ENCODE peak calls at places on chromosomes 6 and 20, in four cellular contexts. One of them, this sample, is unnamed.

GRCh38 chr20:48932375-48932941 is 10.9 kb downstream of the ARFGEF2 start:
- DNase-seq in HepG2: peak
- DNase-seq in GM12878: no peak
- DNase-seq in K562: no peak
- DNase-seq in this sample: no peak

GRCh38 chr6:167819640-167820039 is 7.1 kb upstream of the AFDN start:
- DNase-seq in HepG2: no peak
- DNase-seq in K562: no peak
- DNase-seq in GM12878: no peak
- DNase-seq in this sample: no peak

GRCh38 chr6:31355540-31355988 is 1.4 kb downstream of the HLA-B start:
- DNase-seq in HepG2: no peak
- DNase-seq in K562: no peak
- DNase-seq in GM12878: no peak
- DNase-seq in this sample: no peak

GRCh38 chr20:11136691-11137090 is 462.9 kb upstream of the JAG1 start:
- DNase-seq in K562: no peak
- DNase-seq in GM12878: no peak
- DNase-seq in HepG2: no peak
- DNase-seq in this sample: no peak

GRCh38 chr20:54075322-54075721 is 4.9 kb upstream of the BCAS1 start:
- DNase-seq in GM12878: no peak
- DNase-seq in K562: no peak
- DNase-seq in HepG2: no peak
- DNase-seq in this sample: no peak

GRCh38 chr6:128806274-128806673 is 76.7 kb upstream of the LAMA2 start:
- DNase-seq in GM12878: no peak
- DNase-seq in K562: no peak
- DNase-seq in HepG2: no peak
- DNase-seq in this sample: no peak

GRCh38 chr6:137496392-137496767 is 2.2 kb upstream of the OLIG3 start:
- DNase-seq in HepG2: no peak
- DNase-seq in K562: no peak
- DNase-seq in GM12878: no peak
- DNase-seq in this sample: no peak

GRCh38 chr6:19754686-19755085 is 82.5 kb upstream of the ID4 start:
- DNase-seq in GM12878: no peak
- DNase-seq in HepG2: no peak
- DNase-seq in K562: no peak
- DNase-seq in this sample: no peak

GRCh38 chr20:11057624-11058023 is 383.8 kb upstream of the JAG1 start:
- DNase-seq in K562: no peak
- DNase-seq in GM12878: no peak
- DNase-seq in HepG2: no peak
- DNase-seq in this sample: peak

GRCh38 chr20:61844621-61845020 is 221.1 kb downstream of the TAF4 start:
- DNase-seq in HepG2: no peak
- DNase-seq in GM12878: no peak
- DNase-seq in K562: no peak
- DNase-seq in this sample: no peak

GRCh38 chr6:155418017-155418749 is 37.5 kb downstream of the NOX3 start:
- DNase-seq in K562: no peak
- DNase-seq in GM12878: peak
- DNase-seq in HepG2: no peak
- DNase-seq in this sample: peak
- H3K9ac ChIP-seq in K562: no peak
- H3K9ac ChIP-seq in GM12878: peak
- H3K9ac ChIP-seq in HepG2: no peak
- H3K9ac ChIP-seq in this sample: no peak

DNA sequence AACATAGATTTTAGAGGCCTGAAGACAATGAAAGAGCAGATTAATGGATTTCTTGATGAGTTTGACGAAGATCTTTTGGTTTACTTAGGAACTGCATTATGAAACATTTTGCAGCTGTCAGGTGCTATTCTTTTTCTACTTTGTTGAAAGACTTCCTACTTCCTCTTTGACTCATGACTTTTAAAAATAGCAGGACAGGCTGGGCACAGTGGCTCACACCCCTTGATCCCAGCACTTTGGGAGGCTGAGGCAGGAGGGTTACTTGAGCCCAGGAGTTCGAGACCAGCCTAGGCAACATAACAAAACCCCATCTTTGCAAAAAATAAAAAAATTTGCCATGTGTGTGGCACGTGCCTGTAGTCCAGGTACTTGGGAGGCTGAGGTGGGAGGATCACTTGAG is 52.0 kb downstream of the ITCH start:
- DNase-seq in GM12878: peak
- DNase-seq in K562: no peak
- DNase-seq in HepG2: no peak
- DNase-seq in this sample: peak
- TF ChIP-seq MAX in GM12878: no peak
- TF ChIP-seq MAX in K562: no peak
- TF ChIP-seq MAX in HepG2: no peak
- TF ChIP-seq MAX in this sample: no peak

DNA sequence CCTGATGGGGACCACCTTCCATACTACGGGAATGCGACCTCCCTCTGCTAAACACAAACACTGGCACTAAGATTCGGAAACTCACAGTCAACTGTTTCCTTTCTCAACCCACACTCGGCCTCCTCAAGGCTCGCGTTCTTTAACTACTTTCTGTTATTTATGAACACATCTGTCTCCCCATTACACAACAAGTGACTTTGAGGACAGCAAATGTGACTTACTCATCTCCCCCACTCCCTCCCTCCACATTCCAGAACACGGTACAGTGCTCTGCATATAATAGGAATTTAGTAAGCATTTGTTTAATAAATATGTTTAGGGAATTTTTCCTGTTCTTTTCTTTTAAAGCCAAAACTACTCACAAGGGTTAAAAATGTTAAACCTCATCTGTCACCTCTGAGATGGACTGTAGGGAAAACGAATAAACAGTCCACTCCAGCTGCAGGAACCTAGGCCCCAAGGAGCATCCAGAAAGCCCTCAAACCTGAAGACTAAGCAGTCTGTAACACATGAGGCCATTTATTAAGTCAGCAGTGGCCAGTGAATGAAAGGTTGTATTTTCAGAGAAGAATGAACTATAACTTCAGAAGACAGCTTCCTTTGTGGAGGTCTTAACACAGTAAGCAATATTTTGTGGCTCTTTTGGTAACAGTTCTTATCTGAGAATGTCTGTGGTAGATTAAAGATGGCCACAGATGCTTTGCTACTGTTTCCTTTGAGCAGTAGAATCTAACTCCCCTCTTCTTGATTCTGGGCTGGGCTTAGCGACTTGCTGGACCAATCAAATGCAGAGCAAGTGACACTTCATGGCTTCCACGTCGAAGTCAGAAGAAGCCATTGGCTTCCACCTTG is 209.7 kb upstream of the DTNBP1 start:
- DNase-seq in K562: no peak
- DNase-seq in GM12878: no peak
- DNase-seq in HepG2: no peak
- DNase-seq in this sample: peak
- TF ChIP-seq MYC in K562: no peak
- TF ChIP-seq MYC in GM12878: no peak
- TF ChIP-seq MYC in HepG2: no peak
- TF ChIP-seq MYC in this sample: no peak

GRCh38 chr6:41635365-41635764 is 2.9 kb upstream of the MDFI start:
- DNase-seq in K562: no peak
- DNase-seq in GM12878: no peak
- DNase-seq in HepG2: no peak
- DNase-seq in this sample: no peak

GRCh38 chr6:41638801-41639555 is 710 bp downstream of the MDFI start:
- DNase-seq in K562: no peak
- DNase-seq in GM12878: no peak
- DNase-seq in HepG2: no peak
- DNase-seq in this sample: peak

GRCh38 chr6:41638002-41638800 is at the start of gene MDFI:
- DNase-seq in HepG2: no peak
- DNase-seq in GM12878: no peak
- DNase-seq in K562: no peak
- DNase-seq in this sample: peak

GRCh38 chr6:41636803-41637178 is 1.5 kb upstream of the MDFI start:
- DNase-seq in GM12878: no peak
- DNase-seq in HepG2: no peak
- DNase-seq in K562: no peak
- DNase-seq in this sample: peak

DNA sequence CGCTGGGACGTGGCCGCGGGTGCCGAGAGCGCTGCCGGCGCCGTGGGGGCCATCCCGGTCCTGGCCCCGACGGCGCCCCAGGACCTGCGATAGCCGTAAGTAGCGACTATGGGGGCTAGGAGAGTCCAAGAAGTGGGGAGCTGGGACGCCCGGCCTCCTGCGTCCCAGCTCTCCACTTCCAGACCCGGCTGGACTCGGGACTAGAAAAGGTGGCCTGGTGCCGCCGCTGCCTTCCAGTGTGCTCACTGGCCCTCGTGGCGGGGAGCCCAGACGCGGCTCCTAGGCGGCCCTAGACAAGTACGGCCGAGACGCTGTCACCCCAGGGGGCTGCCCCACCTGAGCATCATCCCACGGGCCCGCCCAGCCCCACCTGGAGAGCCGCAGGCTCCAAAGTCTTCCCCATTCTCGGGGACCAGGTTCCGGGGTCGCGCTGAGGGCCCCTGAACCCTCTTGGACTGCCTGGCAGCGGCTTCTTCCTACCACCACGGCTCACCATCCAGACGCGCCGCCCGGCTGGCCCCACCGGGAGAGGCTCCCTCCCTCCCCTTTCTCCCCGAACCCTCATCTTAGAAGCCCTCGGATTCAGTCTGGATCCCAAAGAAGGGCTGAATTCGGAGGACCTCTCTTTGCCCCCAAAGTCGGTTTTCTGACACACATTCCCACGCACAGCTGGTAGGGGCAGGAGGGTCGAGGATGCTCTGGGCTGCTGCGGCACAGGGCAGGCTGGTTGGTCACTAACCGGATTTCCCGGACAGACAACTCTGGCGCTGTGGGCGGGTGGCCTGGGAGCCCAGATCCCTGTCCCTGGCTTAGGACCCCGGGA is 878 bp upstream of the MDFI start:
- DNase-seq in HepG2: no peak
- DNase-seq in GM12878: no peak
- DNase-seq in K562: no peak
- DNase-seq in this sample: peak
- H3K9ac ChIP-seq in HepG2: no peak
- H3K9ac ChIP-seq in GM12878: no peak
- H3K9ac ChIP-seq in K562: no peak
- H3K9ac ChIP-seq in this sample: peak

GRCh38 chr6:38169826-38170526 is 350.4 kb downstream of the ZFAND3 start:
- DNase-seq in HepG2: no peak
- DNase-seq in K562: no peak
- DNase-seq in GM12878: no peak
- DNase-seq in this sample: no peak

GRCh38 chr6:38169221-38169674 is 349.7 kb downstream of the ZFAND3 start:
- DNase-seq in GM12878: no peak
- DNase-seq in K562: no peak
- DNase-seq in HepG2: no peak
- DNase-seq in this sample: no peak

GRCh38 chr6:38171997-38172738 is 352.6 kb downstream of the ZFAND3 start:
- DNase-seq in GM12878: no peak
- DNase-seq in K562: no peak
- DNase-seq in HepG2: no peak
- DNase-seq in this sample: no peak

GRCh38 chr6:38168699-38169098 is 349.2 kb downstream of the ZFAND3 start:
- DNase-seq in K562: no peak
- DNase-seq in GM12878: no peak
- DNase-seq in HepG2: no peak
- DNase-seq in this sample: no peak

DNA sequence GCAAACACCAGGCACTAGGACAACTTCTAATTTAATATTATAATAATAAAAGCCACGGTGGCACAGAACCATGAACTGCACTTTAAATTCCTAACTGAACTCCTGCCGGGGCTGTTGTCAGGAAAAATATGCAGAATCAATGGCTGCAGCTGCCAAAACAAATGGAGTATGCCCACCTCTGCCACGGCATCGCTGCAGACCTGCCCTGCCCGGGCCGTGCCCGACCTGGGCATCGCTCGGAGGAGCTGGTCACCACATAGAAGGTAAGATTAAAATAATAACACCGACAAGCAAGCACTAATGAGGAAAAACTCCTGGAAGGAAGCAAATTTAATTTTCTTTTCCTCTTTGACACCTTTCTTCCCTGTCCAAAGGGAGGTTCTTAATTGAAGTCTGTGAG is 351.1 kb downstream of the ZFAND3 start:
- DNase-seq in GM12878: no peak
- DNase-seq in K562: no peak
- DNase-seq in HepG2: no peak
- DNase-seq in this sample: no peak
- TF ChIP-seq MAX in GM12878: no peak
- TF ChIP-seq MAX in K562: no peak
- TF ChIP-seq MAX in HepG2: no peak
- TF ChIP-seq MAX in this sample: no peak

GRCh38 chr6:43391448-43392031 is 22.1 kb upstream of the ZNF318 start:
- DNase-seq in HepG2: no peak
- DNase-seq in K562: peak
- DNase-seq in GM12878: no peak
- DNase-seq in this sample: no peak
- TF ChIP-seq MYC in HepG2: no peak
- TF ChIP-seq MYC in K562: no peak
- TF ChIP-seq MYC in GM12878: no peak
- TF ChIP-seq MYC in this sample: no peak

DNA sequence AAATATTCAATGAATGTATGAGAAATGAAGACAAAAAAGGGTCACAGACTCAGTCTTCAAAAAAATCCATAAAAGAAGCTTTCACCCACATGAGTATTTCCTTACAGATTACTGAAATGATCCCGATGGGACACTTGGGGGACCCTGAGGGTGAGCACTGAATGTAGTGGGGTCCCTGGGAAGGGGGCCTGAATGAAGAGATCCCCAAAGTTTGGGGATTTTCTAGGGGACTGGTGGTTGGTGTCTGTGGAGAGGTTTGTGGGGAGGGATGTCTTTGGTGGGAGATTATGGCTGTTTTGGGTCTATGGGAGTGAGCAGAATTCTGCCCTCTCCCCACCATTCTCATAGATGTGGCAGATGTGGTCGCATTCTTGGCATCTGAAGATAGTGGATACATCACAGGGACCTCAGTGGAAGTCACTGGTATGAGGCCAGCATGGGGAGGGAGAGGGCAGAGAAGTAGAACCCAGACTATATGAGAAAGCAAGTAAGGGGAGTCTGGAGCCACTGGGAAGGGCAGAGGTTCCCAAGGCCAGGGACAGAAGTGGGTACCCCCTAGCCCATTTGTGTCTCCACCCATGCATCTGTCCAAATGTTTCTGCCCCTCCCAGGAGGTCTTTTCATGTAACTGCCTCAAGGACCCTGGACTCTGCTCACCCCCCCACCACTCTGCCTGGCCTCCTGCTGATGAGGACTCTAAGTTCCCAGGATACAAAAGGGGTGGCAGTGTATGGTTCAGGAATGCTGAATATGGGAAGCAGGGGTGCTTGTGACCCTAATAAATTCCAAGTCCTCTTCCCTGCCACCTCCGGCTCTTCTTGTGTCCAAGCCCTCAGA is 1.8 kb downstream of the HSD17B8 start:
- DNase-seq in GM12878: no peak
- DNase-seq in HepG2: no peak
- DNase-seq in K562: no peak
- DNase-seq in this sample: no peak
- H3K9ac ChIP-seq in GM12878: no peak
- H3K9ac ChIP-seq in HepG2: no peak
- H3K9ac ChIP-seq in K562: no peak
- H3K9ac ChIP-seq in this sample: peak

GRCh38 chr20:37335642-37336368 is 10.1 kb upstream of the SRC start:
- DNase-seq in K562: peak
- DNase-seq in HepG2: peak
- DNase-seq in GM12878: no peak
- DNase-seq in this sample: no peak
- TF ChIP-seq MAX in K562: no peak
- TF ChIP-seq MAX in HepG2: peak
- TF ChIP-seq MAX in GM12878: no peak
- TF ChIP-seq MAX in this sample: no peak

This sample was measured in endothelial cell of umbilical vein.